ENCODE peak calls at places on chromosome 12, in nine cellular contexts. R is uterus; J is adrenal gland; G is HCT116; F is neural progenitor cell; U is CD4-positive, CD25-positive, alpha-beta regulatory T cell; P is CD4-positive, alpha-beta memory T cell; T is heart right ventricle; C is tibial artery. A is an unnamed sample.

GRCh38 chr12:27177716-27178115 is 66.4 kb upstream of the STK38L start:
- DNase-seq in R (no peak), J (no peak), G (no peak), F (no peak), U (no peak), P (no peak), T (no peak), C (no peak), A (no peak)

GRCh38 chr12:109621271-109621671 is 47.7 kb downstream of the MVK start:
- DNase-seq in R (no peak), J (no peak), G (no peak), F (no peak), U (no peak), P (no peak), T (no peak), C (no peak), A (no peak)

GRCh38 chr12:108551556-108551955 is 9.4 kb downstream of the SART3 start:
- DNase-seq in R (no peak), J (no peak), G (no peak), F (no peak), U (no peak), P (no peak), T (no peak), C (no peak), A (no peak)

GRCh38 chr12:103743788-103744187 is 97.2 kb downstream of the NT5DC3 start:
- DNase-seq in R (no peak), J (no peak), G (no peak), F (no peak), U (no peak), P (no peak), T (no peak), C (no peak), A (no peak)

GRCh38 chr12:65916991-65917676 is 92.9 kb downstream of the HMGA2 start:
- DNase-seq in R (no peak), J (no peak), G (no peak), F (no peak), U (no peak), P (no peak), T (no peak), C (no peak), A (no peak)

GRCh38 chr12:132537836-132538235 is 47.9 kb downstream of the FBRSL1 start:
- DNase-seq in R (no peak), J (no peak), G (no peak), F (no peak), U (no peak), P (no peak), T (no peak), C (no peak), A (no peak)

GRCh38 chr12:86914716-86915115 is 658.5 kb upstream of the MGAT4C start:
- DNase-seq in R (no peak), J (no peak), G (peak; percentile 39), F (peak; percentile 54), U (no peak), P (no peak), T (no peak), C (no peak), A (no peak)

GRCh38 chr12:47306130-47306529 is 226.4 kb upstream of the AMIGO2 start:
- DNase-seq in R (no peak), J (no peak), G (no peak), F (no peak), U (no peak), P (no peak), T (no peak), C (no peak), A (no peak)

GRCh38 chr12:6522193-6522592 is 12.1 kb upstream of the GAPDH start:
- DNase-seq in R (no peak), J (no peak), G (no peak), F (no peak), U (no peak), P (no peak), T (no peak), C (no peak), A (no peak)

GRCh38 chr12:120590741-120591407 is 9.7 kb upstream of the POP5 start:
- DNase-seq in R (no peak), J (no peak), G (peak; percentile 28), F (no peak), U (no peak), P (no peak), T (no peak), C (no peak), A (no peak)

DNA sequence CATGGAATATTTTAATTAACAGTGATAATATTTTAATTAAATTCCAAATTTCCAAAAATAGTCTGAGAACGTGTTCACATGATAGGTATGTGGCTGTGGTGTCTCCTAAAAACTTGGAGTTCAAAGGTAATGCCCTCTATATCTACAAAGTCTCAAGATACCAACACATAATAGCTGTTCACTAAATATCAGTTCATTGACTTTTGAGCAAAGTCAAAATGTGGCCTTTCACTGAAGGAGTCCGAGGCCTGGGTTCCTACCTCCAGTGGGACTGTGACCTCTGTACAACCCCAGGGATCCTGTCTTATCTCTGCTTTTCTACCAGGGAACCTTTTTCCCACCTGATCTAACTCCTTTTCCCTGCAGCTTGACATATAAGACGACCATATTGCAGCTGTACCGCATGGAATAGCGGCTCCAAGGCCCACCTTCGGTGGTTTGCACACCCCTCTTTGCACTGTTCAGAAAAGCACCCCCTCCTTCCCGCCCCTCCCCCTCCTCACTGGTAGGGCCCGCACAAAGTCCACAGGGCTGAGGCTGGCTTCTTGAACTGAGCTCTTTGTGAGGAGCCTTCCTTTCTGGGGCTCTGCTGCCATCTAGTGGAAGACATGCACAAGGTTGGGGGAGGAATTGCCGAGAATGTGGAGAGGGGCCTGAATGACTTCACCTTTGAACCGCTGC is 3.1 kb downstream of the CCND2 start:
- DNase-seq in R (peak; percentile 93), J (peak; percentile 96), G (peak; percentile 67), F (peak; percentile 95), U (peak; percentile 81), P (peak; percentile 88), T (peak; percentile 72), C (peak; percentile 89), A (peak; percentile 72)
- H3K27me3 ChIP-seq in R (no peaks in the 10 kb centered on the region), J (no peaks in the 10 kb centered on the region), G (peaks cover 28% of the 10 kb centered on the region), F (peaks cover 50% of the 10 kb centered on the region), U (no peaks in the 10 kb centered on the region), P (no peaks in the 10 kb centered on the region), T (peaks cover 7% of the 10 kb centered on the region), C (peaks cover 6% of the 10 kb centered on the region), A (no peaks in the 10 kb centered on the region)

DNA sequence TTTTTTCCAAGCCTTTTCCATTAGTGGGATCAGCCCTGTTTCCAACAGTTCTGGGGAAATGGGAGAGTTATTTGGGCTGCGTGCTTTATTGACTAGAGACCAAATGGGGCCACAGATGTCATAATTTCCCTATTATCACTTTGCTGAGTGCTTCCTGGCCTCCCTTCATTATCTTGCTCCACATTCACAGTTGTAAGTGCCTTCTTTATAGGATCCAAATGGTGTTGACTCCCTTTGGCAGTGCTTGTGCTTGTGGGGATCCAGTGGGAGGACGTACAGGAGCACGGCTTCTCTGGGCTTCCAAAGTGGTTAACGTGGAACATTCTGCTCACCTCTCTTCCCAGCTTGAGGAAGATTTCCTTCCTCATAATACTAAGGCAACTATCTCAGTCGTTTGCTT is 141.0 kb upstream of the RMST start:
- DNase-seq in R (no peak), J (no peak), G (no peak), F (no peak), U (no peak), P (no peak), T (no peak), C (no peak), A (no peak)
- H3K27me3 ChIP-seq in R (no peaks in the 10 kb centered on the region), J (no peaks in the 10 kb centered on the region), G (peaks cover 33% of the 10 kb centered on the region), F (no peaks in the 10 kb centered on the region), U (no peaks in the 10 kb centered on the region), P (no peaks in the 10 kb centered on the region), T (peaks cover 7% of the 10 kb centered on the region), C (no peaks in the 10 kb centered on the region), A (no peaks in the 10 kb centered on the region)

GRCh38 chr12:53972152-53972702 is 699 bp upstream of the HOXC11 start:
- DNase-seq in R (no peak), J (no peak), G (no peak), F (no peak), U (no peak), P (no peak), T (no peak), C (peak; percentile 82), A (no peak)

GRCh38 chr12:53971686-53972085 is 1.2 kb upstream of the HOXC11 start:
- DNase-seq in R (no peak), J (no peak), G (no peak), F (no peak), U (no peak), P (no peak), T (no peak), C (no peak), A (no peak)

GRCh38 chr12:53969588-53970259 is 3.2 kb upstream of the HOXC11 start:
- DNase-seq in R (no peak), J (no peak), G (no peak), F (no peak), U (no peak), P (no peak), T (no peak), C (peak; percentile 80), A (no peak)

GRCh38 chr12:53970451-53970850 is 2.5 kb upstream of the HOXC11 start:
- DNase-seq in R (no peak), J (no peak), G (no peak), F (no peak), U (no peak), P (no peak), T (no peak), C (no peak), A (no peak)

DNA sequence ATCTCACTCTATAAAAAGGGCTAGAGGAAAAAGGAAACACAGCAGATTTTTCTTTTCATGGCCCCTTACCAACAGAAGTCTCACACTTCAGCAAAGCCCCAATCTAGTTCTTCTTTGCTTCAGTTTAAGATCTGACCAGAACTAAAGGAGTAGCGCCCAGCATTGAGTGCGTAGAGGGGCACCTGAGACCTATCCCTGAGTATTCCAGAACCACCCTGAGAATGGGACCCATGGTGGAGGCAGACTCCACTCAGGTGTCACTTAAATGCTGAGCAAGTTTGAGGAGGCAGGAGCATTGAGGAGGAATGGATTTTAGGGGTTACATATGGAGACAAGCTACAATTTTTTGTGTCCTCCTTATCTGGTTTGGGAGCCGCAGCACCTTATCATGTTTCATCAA is 1.8 kb upstream of the HOXC11 start:
- DNase-seq in R (no peak), J (no peak), G (no peak), F (no peak), U (no peak), P (no peak), T (no peak), C (no peak), A (no peak)
- H3K27me3 ChIP-seq in R (peaks cover 88% of the 10 kb centered on the region), J (peaks cover 93% of the 10 kb centered on the region), G (peaks cover 4% of the 10 kb centered on the region), F (peaks cover 100% of the 10 kb centered on the region), U (peaks cover 69% of the 10 kb centered on the region), P (peaks cover 93% of the 10 kb centered on the region), T (peaks cover 100% of the 10 kb centered on the region), C (no peaks in the 10 kb centered on the region), A (peaks cover 11% of the 10 kb centered on the region)

DNA sequence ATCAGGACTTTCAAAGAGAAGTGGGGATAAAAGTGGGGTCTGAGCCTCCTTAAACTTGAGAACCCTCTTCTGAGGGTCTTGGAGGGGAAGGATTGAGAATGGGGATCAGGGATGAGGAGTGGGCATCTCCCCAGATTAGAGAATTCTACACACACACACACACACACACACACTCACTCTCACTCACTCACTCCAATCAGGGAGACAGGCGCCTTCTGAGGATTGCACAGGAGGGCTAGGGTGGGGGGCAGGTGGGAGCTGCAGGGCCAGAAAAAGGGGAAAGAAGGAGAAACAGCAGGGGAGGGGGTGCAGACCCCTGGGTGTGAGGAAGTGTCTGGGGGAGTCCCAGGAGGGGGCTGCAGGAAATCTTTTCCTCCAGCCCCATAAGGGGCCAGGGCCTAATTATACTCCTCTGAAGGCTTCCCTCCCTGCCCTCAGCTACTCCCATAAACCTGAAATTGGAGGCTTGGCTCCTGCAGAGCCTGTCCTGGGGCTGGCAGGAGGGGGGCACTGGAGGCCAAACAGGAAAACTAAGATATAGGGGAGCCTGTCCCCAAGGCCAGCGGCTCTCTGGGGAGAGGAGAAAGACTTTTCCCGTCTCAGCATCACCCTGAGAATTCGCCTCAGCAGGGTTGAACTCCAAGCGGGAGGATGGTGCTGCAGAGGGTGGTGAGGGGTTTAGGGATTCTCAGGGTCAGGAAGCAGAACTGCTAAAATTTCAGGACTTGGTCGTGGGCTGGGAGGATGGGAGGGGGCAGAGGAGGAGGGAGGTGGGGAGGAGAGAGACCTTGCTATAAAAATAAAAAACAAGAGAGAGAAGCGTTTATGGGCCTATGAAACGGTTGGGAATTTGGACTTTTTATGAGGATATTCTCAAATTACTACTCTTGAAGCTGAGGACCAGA is 1.6 kb downstream of the HOXC9 start:
- DNase-seq in R (no peak), J (no peak), G (no peak), F (no peak), U (no peak), P (no peak), T (no peak), C (no peak), A (no peak)
- H3K27me3 ChIP-seq in R (peaks cover 48% of the 10 kb centered on the region), J (peaks cover 6% of the 10 kb centered on the region), G (no peaks in the 10 kb centered on the region), F (peaks cover 100% of the 10 kb centered on the region), U (peaks cover 45% of the 10 kb centered on the region), P (peaks cover 87% of the 10 kb centered on the region), T (peaks cover 100% of the 10 kb centered on the region), C (no peaks in the 10 kb centered on the region), A (peaks cover 2% of the 10 kb centered on the region)